ENCODE peak calls at places on chromosomes 7 and 10, in four cellular contexts. H is WTC11, G is K562, C is HepG2. D is an unnamed sample.

GRCh38 chr7:99092064-99092720 is 51.7 kb downstream of the SMURF1 start:
- DNase-seq in H (no peak), G (no peak), C (peak), D (no peak)

GRCh38 chr7:12524794-12525386 is 45.6 kb upstream of the SCIN start:
- DNase-seq in H (no peak), G (peak), C (peak), D (peak)

GRCh38 chr10:103192451-103193106 is 493 bp downstream of the NT5C2 start:
- DNase-seq in H (peak), G (no peak), C (peak), D (peak)

GRCh38 chr7:7203813-7204575 is 21.6 kb downstream of the C1GALT1 start:
- DNase-seq in H (no peak), G (no peak), C (no peak), D (no peak)

GRCh38 chr10:75043256-75044121 is 68.0 kb upstream of the SAMD8 start:
- DNase-seq in H (peak), G (peak), C (no peak), D (peak)

GRCh38 chr10:111082102-111082975 is 5.5 kb downstream of the ADRA2A start:
- DNase-seq in H (no peak), G (no peak), C (no peak), D (no peak)

GRCh38 chr10:26621889-26622681 is 75.4 kb upstream of the PDSS1 start:
- DNase-seq in H (peak), G (no peak), C (no peak), D (peak)

GRCh38 chr10:97574374-97575100 is 2.0 kb downstream of the ANKRD2 start:
- DNase-seq in H (no peak), G (no peak), C (peak), D (peak)

GRCh38 chr7:35454575-35455385 is 200.9 kb upstream of the TBX20 start:
- DNase-seq in H (peak), G (no peak), C (no peak), D (no peak)

GRCh38 chr7:2905027-2905426 is 60.9 kb upstream of the GNA12 start:
- DNase-seq in H (no peak), G (no peak), C (no peak), D (no peak)

GRCh38 chr10:94212876-94213595 is 149.7 kb downstream of the NOC3L start:
- DNase-seq in H (no peak), G (no peak), C (peak), D (no peak)

GRCh38 chr7:134327896-134328295 is 11.2 kb upstream of the SLC35B4 start:
- DNase-seq in H (peak), G (peak), C (peak), D (peak)

GRCh38 chr7:130134106-130134636 is 63.8 kb downstream of the KLHDC10 start:
- DNase-seq in H (no peak), G (no peak), C (no peak), D (no peak)

GRCh38 chr7:4076701-4077294 is 605.3 kb upstream of the FOXK1 start:
- DNase-seq in H (no peak), G (no peak), C (no peak), D (no peak)

GRCh38 chr10:132783865-132784581 is 1.9 kb downstream of the NKX6-2 start:
- DNase-seq in H (peak), G (no peak), C (no peak), D (no peak)

GRCh38 chr7:112416127-112416526 is 34.1 kb upstream of the IFRD1 start:
- DNase-seq in H (no peak), G (no peak), C (no peak), D (no peak)

GRCh38 chr7:94417921-94418320 is 23.2 kb downstream of the COL1A2 start:
- DNase-seq in H (no peak), G (no peak), C (no peak), D (no peak)

GRCh38 chr7:122148081-122148480 is 4.0 kb upstream of the AASS start:
- DNase-seq in H (no peak), G (no peak), C (no peak), D (no peak)
- TF ChIP-seq FOXJ3 in H (no peak), G (no peak), C (no peak), D (no peak)

GRCh38 chr10:34189830-34190229 is 625.3 kb downstream of the PARD3 start:
- DNase-seq in H (no peak), G (no peak), C (no peak), D (no peak)

GRCh38 chr10:34194259-34194658 is 620.8 kb downstream of the PARD3 start:
- DNase-seq in H (no peak), G (no peak), C (no peak), D (peak)

GRCh38 chr10:34191399-34191798 is 623.7 kb downstream of the PARD3 start:
- DNase-seq in H (no peak), G (no peak), C (no peak), D (no peak)

GRCh38 chr10:34190594-34190993 is 624.5 kb downstream of the PARD3 start:
- DNase-seq in H (no peak), G (no peak), C (no peak), D (no peak)

GRCh38 chr10:34192646-34193045 is 622.5 kb downstream of the PARD3 start:
- DNase-seq in H (no peak), G (no peak), C (no peak), D (no peak)
- TF ChIP-seq FOXJ3 in H (no peak), G (no peak), C (no peak), D (no peak)

DNA sequence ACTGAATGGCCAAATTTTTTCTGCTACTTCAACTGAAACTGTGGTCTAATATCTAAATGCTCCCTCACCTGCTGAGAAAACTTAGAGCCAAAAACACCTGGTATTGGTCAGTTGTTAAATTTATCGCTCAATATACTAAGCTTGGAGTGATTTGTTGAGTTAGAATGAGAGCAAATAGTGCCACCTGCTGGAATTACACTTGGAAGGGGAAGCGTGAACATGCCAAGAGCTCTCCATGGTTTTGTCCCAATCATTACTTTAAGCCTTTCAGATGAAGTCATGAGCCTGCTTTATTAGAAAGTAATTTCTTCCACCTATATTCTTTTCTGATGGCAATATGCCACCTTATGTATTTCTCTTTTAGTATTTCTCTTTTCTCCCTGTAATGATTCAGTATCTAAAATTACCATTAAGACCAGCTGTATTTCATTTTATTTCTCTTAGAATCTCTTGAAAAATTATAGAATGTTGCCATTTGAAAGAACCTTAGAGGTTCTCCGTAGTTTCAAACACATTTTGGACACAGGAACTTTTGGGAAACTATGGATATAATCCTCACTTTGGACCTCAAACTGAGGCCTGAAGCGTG is 447.8 kb upstream of the C7orf33 start:
- DNase-seq in H (no peak), G (no peak), C (peak), D (peak)
- TF ChIP-seq FOXJ3 in H (no peak), G (no peak), C (no peak), D (no peak)

GRCh38 chr7:90838799-90839198 is 242.7 kb downstream of the CDK14 start:
- DNase-seq in H (no peak), G (no peak), C (no peak), D (no peak)

GRCh38 chr7:90836937-90837336 is 240.8 kb downstream of the CDK14 start:
- DNase-seq in H (no peak), G (no peak), C (no peak), D (peak)

GRCh38 chr7:90833443-90833842 is 237.3 kb downstream of the CDK14 start:
- DNase-seq in H (no peak), G (no peak), C (no peak), D (no peak)

GRCh38 chr7:90834771-90835170 is 238.7 kb downstream of the CDK14 start:
- DNase-seq in H (no peak), G (no peak), C (no peak), D (no peak)

GRCh38 chr7:90835861-90836260 is 239.7 kb downstream of the CDK14 start:
- DNase-seq in H (no peak), G (no peak), C (no peak), D (no peak)
- TF ChIP-seq FOXJ3 in H (no peak), G (no peak), C (no peak), D (no peak)

DNA sequence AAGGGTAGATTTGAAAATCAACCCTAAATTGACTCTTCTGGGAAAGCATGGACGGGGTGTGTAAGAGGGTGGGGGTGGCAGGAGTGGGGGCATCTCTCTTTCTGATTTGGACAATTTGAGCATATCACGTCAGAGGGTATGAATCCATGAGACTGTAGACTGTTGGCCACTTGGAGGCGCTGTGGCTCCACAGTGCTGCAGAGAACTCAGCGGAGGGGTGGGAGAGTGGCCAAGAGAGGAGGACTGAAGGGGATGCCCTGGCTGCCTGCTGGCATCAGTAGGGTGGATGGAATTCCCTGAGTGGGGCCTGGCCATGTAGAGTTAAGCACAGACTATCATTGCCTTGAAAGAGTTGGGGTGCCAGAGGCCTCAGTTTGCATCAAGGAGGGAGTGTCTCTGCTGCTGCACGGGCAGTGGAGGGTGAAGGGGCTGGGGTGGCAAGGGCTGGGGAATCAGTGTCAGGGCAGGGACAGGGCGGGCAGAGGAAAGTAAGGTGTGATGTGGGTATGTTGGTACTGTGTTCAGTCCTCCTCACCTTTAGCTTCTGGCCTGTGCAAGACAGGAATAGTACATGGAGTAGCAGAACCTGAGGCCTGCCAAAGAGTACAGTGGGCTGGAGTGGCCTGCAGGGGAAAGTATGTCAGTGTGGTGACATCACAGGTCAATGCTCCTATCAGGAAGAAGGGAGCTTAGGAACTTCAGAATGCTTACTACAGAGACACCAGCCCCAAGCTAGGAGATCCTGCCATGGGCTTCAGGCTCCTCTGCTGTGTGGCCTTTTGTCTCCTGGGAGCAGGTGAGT is 133.5 kb upstream of the PRSS58 start:
- DNase-seq in H (peak), G (peak), C (no peak), D (no peak)
- TF ChIP-seq FOXJ3 in H (no peak), G (no peak), C (no peak), D (no peak)

GRCh38 chr7:24769014-24769830 is 12.0 kb upstream of the GSDME start:
- DNase-seq in H (no peak), G (no peak), C (no peak), D (no peak)
- TF ChIP-seq FOXJ3 in H (no peak), G (no peak), C (no peak), D (no peak)

GRCh38 chr10:85177767-85178166 is 849.4 kb downstream of the CCSER2 start:
- DNase-seq in H (no peak), G (no peak), C (no peak), D (no peak)

GRCh38 chr10:85170026-85170425 is 841.6 kb downstream of the CCSER2 start:
- DNase-seq in H (no peak), G (no peak), C (no peak), D (no peak)

DNA sequence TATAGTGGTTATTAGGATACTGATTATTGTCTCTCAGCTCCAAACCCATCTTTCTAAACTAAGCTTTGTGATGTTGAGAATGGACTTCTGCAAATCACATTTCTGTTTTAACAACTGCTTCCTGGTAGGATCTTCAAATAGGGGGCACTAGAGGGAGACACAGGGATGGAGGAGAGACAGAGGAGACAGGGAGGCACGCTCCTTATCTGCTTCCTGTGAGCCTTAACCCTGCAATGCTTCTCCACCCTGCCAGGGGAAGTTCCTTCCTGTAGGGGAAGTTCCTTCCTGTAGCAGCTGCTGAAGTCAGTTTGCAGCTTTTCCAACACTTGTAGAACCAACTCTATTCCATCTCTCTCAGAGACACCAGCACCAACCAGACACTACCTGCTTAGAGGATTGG is 847.2 kb downstream of the CCSER2 start:
- DNase-seq in H (peak), G (no peak), C (no peak), D (no peak)
- TF ChIP-seq FOXJ3 in H (no peak), G (no peak), C (no peak), D (no peak)